ENCODE peak calls at places on chromosomes 11 and 22, in five cellular contexts. One of them, this sample, is unnamed.

GRCh38 chr11:46348566-46348981 is 1.3 kb downstream of the DGKZ start:
- DNase-seq in endodermal cell: no peak
- DNase-seq in transverse colon: peak; percentile 39
- DNase-seq in A549: no peak
- DNase-seq in endothelial cell of umbilical vein: no peak
- DNase-seq in this sample: no peak

GRCh38 chr11:63574856-63575602 is 11.8 kb upstream of the PLAAT2 start:
- DNase-seq in endodermal cell: no peak
- DNase-seq in transverse colon: no peak
- DNase-seq in A549: no peak
- DNase-seq in endothelial cell of umbilical vein: no peak
- DNase-seq in this sample: peak; percentile 75

GRCh38 chr11:44324222-44324621 is 14.3 kb upstream of the ALX4 start:
- DNase-seq in endodermal cell: no peak
- DNase-seq in transverse colon: no peak
- DNase-seq in A549: no peak
- DNase-seq in endothelial cell of umbilical vein: no peak
- DNase-seq in this sample: no peak

GRCh38 chr11:36385121-36385530 is 89.0 kb downstream of the PRR5L start:
- DNase-seq in endodermal cell: no peak
- DNase-seq in transverse colon: no peak
- DNase-seq in A549: no peak
- DNase-seq in endothelial cell of umbilical vein: no peak
- DNase-seq in this sample: no peak

GRCh38 chr22:39309881-39310714 is 9.3 kb downstream of the RPL3 start:
- DNase-seq in endodermal cell: no peak
- DNase-seq in transverse colon: no peak
- DNase-seq in A549: no peak
- DNase-seq in endothelial cell of umbilical vein: no peak
- DNase-seq in this sample: no peak

GRCh38 chr11:34356918-34357645 is 728 bp downstream of the ABTB2 start:
- DNase-seq in endodermal cell: peak; percentile 89
- DNase-seq in transverse colon: peak; percentile 48
- DNase-seq in A549: peak; percentile 60
- DNase-seq in endothelial cell of umbilical vein: peak; percentile 52
- DNase-seq in this sample: peak; percentile 85

GRCh38 chr22:17988800-17989513 is 35.4 kb downstream of the MICAL3 start:
- DNase-seq in endodermal cell: no peak
- DNase-seq in transverse colon: no peak
- DNase-seq in A549: no peak
- DNase-seq in endothelial cell of umbilical vein: no peak
- DNase-seq in this sample: no peak

GRCh38 chr22:24503137-24503850 is 8.2 kb downstream of the UPB1 start:
- DNase-seq in endodermal cell: peak; percentile 90
- DNase-seq in transverse colon: peak; percentile 61
- DNase-seq in A549: peak; percentile 36
- DNase-seq in endothelial cell of umbilical vein: peak; percentile 76
- DNase-seq in this sample: peak; percentile 74

GRCh38 chr11:61272731-61273130 is 22.4 kb downstream of the VWCE start:
- DNase-seq in endodermal cell: no peak
- DNase-seq in transverse colon: no peak
- DNase-seq in A549: no peak
- DNase-seq in endothelial cell of umbilical vein: no peak
- DNase-seq in this sample: no peak

GRCh38 chr11:32830413-32830738 is 649 bp downstream of the PRRG4 start:
- DNase-seq in endodermal cell: no peak
- DNase-seq in transverse colon: peak; percentile 71
- DNase-seq in A549: peak; percentile 58
- DNase-seq in endothelial cell of umbilical vein: no peak
- DNase-seq in this sample: no peak

GRCh38 chr11:21820176-21820575 is 372.7 kb upstream of the ANO5 start:
- DNase-seq in endodermal cell: no peak
- DNase-seq in transverse colon: no peak
- DNase-seq in A549: no peak
- DNase-seq in endothelial cell of umbilical vein: no peak
- DNase-seq in this sample: no peak

GRCh38 chr11:11148104-11148509 is 204.9 kb downstream of the CSNK2A3 start:
- DNase-seq in endodermal cell: peak; percentile 90
- DNase-seq in transverse colon: peak; percentile 46
- DNase-seq in A549: peak; percentile 29
- DNase-seq in endothelial cell of umbilical vein: no peak
- DNase-seq in this sample: peak; percentile 93

GRCh38 chr22:36153756-36154155 is 6.8 kb downstream of the APOL3 start:
- DNase-seq in endodermal cell: no peak
- DNase-seq in transverse colon: no peak
- DNase-seq in A549: no peak
- DNase-seq in endothelial cell of umbilical vein: no peak
- DNase-seq in this sample: no peak

GRCh38 chr11:29310016-29310415 is 706.8 kb downstream of the KCNA4 start:
- DNase-seq in endodermal cell: no peak
- DNase-seq in transverse colon: no peak
- DNase-seq in A549: no peak
- DNase-seq in endothelial cell of umbilical vein: peak; percentile 48
- DNase-seq in this sample: no peak

GRCh38 chr11:125359130-125359529 is 136.9 kb downstream of the FEZ1 start:
- DNase-seq in endodermal cell: no peak
- DNase-seq in transverse colon: no peak
- DNase-seq in A549: no peak
- DNase-seq in endothelial cell of umbilical vein: no peak
- DNase-seq in this sample: no peak

GRCh38 chr22:18070041-18070440 is 7.7 kb upstream of the PEX26 start:
- DNase-seq in endodermal cell: no peak
- DNase-seq in transverse colon: no peak
- DNase-seq in A549: no peak
- DNase-seq in endothelial cell of umbilical vein: no peak
- DNase-seq in this sample: no peak

GRCh38 chr11:36037031-36037430 is 93.2 kb downstream of the LDLRAD3 start:
- DNase-seq in endodermal cell: no peak
- DNase-seq in transverse colon: no peak
- DNase-seq in A549: no peak
- DNase-seq in endothelial cell of umbilical vein: peak; percentile 31
- DNase-seq in this sample: peak; percentile 70

GRCh38 chr11:77250881-77251640 is 50.4 kb downstream of the GDPD4 start:
- DNase-seq in endodermal cell: no peak
- DNase-seq in transverse colon: no peak
- DNase-seq in A549: no peak
- DNase-seq in endothelial cell of umbilical vein: peak; percentile 73
- DNase-seq in this sample: no peak

GRCh38 chr11:86067230-86068137 is 1.4 kb downstream of the PICALM start:
- DNase-seq in endodermal cell: no peak
- DNase-seq in transverse colon: no peak
- DNase-seq in A549: no peak
- DNase-seq in endothelial cell of umbilical vein: peak; percentile 56
- DNase-seq in this sample: no peak

GRCh38 chr22:25111579-25112517 is 87.8 kb upstream of the CRYBB3 start:
- DNase-seq in endodermal cell: peak; percentile 59
- DNase-seq in transverse colon: peak; percentile 71
- DNase-seq in A549: no peak
- DNase-seq in endothelial cell of umbilical vein: peak; percentile 27
- DNase-seq in this sample: peak; percentile 68

GRCh38 chr22:31927562-31927961 is 16.8 kb upstream of the YWHAH start:
- DNase-seq in endodermal cell: no peak
- DNase-seq in transverse colon: no peak
- DNase-seq in A549: no peak
- DNase-seq in endothelial cell of umbilical vein: no peak
- DNase-seq in this sample: no peak

GRCh38 chr22:27918351-27919221 is 470 bp downstream of the PITPNB start:
- DNase-seq in endodermal cell: peak; percentile 83
- DNase-seq in transverse colon: peak; percentile 55
- DNase-seq in A549: peak; percentile 41
- DNase-seq in endothelial cell of umbilical vein: peak; percentile 63
- DNase-seq in this sample: peak; percentile 70

GRCh38 chr22:41746563-41747400 is 47.5 kb downstream of the MEI1 start:
- DNase-seq in endodermal cell: peak; percentile 93
- DNase-seq in transverse colon: peak; percentile 77
- DNase-seq in A549: peak; percentile 78
- DNase-seq in endothelial cell of umbilical vein: peak; percentile 79
- DNase-seq in this sample: peak; percentile 79

GRCh38 chr11:14270690-14271542 is 88.1 kb downstream of the RRAS2 start:
- DNase-seq in endodermal cell: no peak
- DNase-seq in transverse colon: no peak
- DNase-seq in A549: no peak
- DNase-seq in endothelial cell of umbilical vein: no peak
- DNase-seq in this sample: no peak

GRCh38 chr22:31613286-31613903 is 48.6 kb downstream of the PISD start:
- DNase-seq in endodermal cell: no peak
- DNase-seq in transverse colon: no peak
- DNase-seq in A549: no peak
- DNase-seq in endothelial cell of umbilical vein: no peak
- DNase-seq in this sample: no peak

GRCh38 chr11:2885676-2886081 is at the start of gene CDKN1C:
- DNase-seq in endodermal cell: peak; percentile 95
- DNase-seq in transverse colon: peak; percentile 89
- DNase-seq in A549: peak; percentile 71
- DNase-seq in endothelial cell of umbilical vein: peak; percentile 88
- DNase-seq in this sample: peak; percentile 89

GRCh38 chr11:104665631-104666030 is 232.6 kb downstream of the CASP12 start:
- DNase-seq in endodermal cell: no peak
- DNase-seq in transverse colon: no peak
- DNase-seq in A549: no peak
- DNase-seq in endothelial cell of umbilical vein: no peak
- DNase-seq in this sample: no peak

GRCh38 chr11:19728436-19728835 is 15.8 kb downstream of the NAV2 start:
- DNase-seq in endodermal cell: no peak
- DNase-seq in transverse colon: no peak
- DNase-seq in A549: no peak
- DNase-seq in endothelial cell of umbilical vein: no peak
- DNase-seq in this sample: no peak

GRCh38 chr11:69463181-69463891 is 18.1 kb upstream of the LINC01488 start:
- DNase-seq in endodermal cell: no peak
- DNase-seq in transverse colon: no peak
- DNase-seq in A549: peak; percentile 17
- DNase-seq in endothelial cell of umbilical vein: no peak
- DNase-seq in this sample: peak; percentile 72
- H3K27ac ChIP-seq in endodermal cell: peak overlapping the region; percentile 58
- H3K27ac ChIP-seq in transverse colon: peak overlapping the region; percentile 68
- H3K27ac ChIP-seq in A549: peak overlapping the region; percentile 46
- H3K27ac ChIP-seq in endothelial cell of umbilical vein: no peak overlapping the region
- H3K27ac ChIP-seq in this sample: no peak overlapping the region

GRCh38 chr22:48348855-48349254 is 1478.8 kb downstream of the BRD1 start:
- DNase-seq in endodermal cell: no peak
- DNase-seq in transverse colon: no peak
- DNase-seq in A549: no peak
- DNase-seq in endothelial cell of umbilical vein: no peak
- DNase-seq in this sample: no peak
- H3K9me3 ChIP-seq in endodermal cell: no peaks in the 10 kb centered on the region
- H3K9me3 ChIP-seq in transverse colon: no peaks in the 10 kb centered on the region
- H3K9me3 ChIP-seq in A549: no peaks in the 10 kb centered on the region
- H3K9me3 ChIP-seq in endothelial cell of umbilical vein: peaks cover 2% of the 10 kb centered on the region
- H3K9me3 ChIP-seq in this sample: no peaks in the 10 kb centered on the region

GRCh38 chr11:79431535-79431934 is 9.3 kb downstream of the TENM4 start:
- DNase-seq in endodermal cell: no peak
- DNase-seq in transverse colon: no peak
- DNase-seq in A549: no peak
- DNase-seq in endothelial cell of umbilical vein: no peak
- DNase-seq in this sample: no peak
- H3K27ac ChIP-seq in endodermal cell: no peak overlapping the region
- H3K27ac ChIP-seq in transverse colon: no peak overlapping the region
- H3K27ac ChIP-seq in A549: no peak overlapping the region
- H3K27ac ChIP-seq in endothelial cell of umbilical vein: no peak overlapping the region
- H3K27ac ChIP-seq in this sample: no peak overlapping the region

GRCh38 chr22:48065852-48066251 is 1303.4 kb downstream of the TBC1D22A start:
- DNase-seq in endodermal cell: no peak
- DNase-seq in transverse colon: no peak
- DNase-seq in A549: no peak
- DNase-seq in endothelial cell of umbilical vein: no peak
- DNase-seq in this sample: no peak
- H3K9me3 ChIP-seq in endodermal cell: peaks cover 9% of the 10 kb centered on the region
- H3K9me3 ChIP-seq in transverse colon: no peaks in the 10 kb centered on the region
- H3K9me3 ChIP-seq in A549: no peaks in the 10 kb centered on the region
- H3K9me3 ChIP-seq in endothelial cell of umbilical vein: peaks cover 13% of the 10 kb centered on the region
- H3K9me3 ChIP-seq in this sample: no peaks in the 10 kb centered on the region

GRCh38 chr11:60164550-60165075 is 18.3 kb downstream of the MS4A6A start:
- DNase-seq in endodermal cell: no peak
- DNase-seq in transverse colon: no peak
- DNase-seq in A549: no peak
- DNase-seq in endothelial cell of umbilical vein: no peak
- DNase-seq in this sample: no peak
- H3K27ac ChIP-seq in endodermal cell: no peak overlapping the region
- H3K27ac ChIP-seq in transverse colon: no peak overlapping the region
- H3K27ac ChIP-seq in A549: no peak overlapping the region
- H3K27ac ChIP-seq in endothelial cell of umbilical vein: no peak overlapping the region
- H3K27ac ChIP-seq in this sample: no peak overlapping the region

GRCh38 chr22:48141301-48141700 is 1378.9 kb downstream of the TBC1D22A start:
- DNase-seq in endodermal cell: no peak
- DNase-seq in transverse colon: no peak
- DNase-seq in A549: no peak
- DNase-seq in endothelial cell of umbilical vein: no peak
- DNase-seq in this sample: no peak
- H3K9me3 ChIP-seq in endodermal cell: no peaks in the 10 kb centered on the region
- H3K9me3 ChIP-seq in transverse colon: peaks cover 2% of the 10 kb centered on the region
- H3K9me3 ChIP-seq in A549: no peaks in the 10 kb centered on the region
- H3K9me3 ChIP-seq in endothelial cell of umbilical vein: peaks cover 15% of the 10 kb centered on the region
- H3K9me3 ChIP-seq in this sample: no peaks in the 10 kb centered on the region

DNA sequence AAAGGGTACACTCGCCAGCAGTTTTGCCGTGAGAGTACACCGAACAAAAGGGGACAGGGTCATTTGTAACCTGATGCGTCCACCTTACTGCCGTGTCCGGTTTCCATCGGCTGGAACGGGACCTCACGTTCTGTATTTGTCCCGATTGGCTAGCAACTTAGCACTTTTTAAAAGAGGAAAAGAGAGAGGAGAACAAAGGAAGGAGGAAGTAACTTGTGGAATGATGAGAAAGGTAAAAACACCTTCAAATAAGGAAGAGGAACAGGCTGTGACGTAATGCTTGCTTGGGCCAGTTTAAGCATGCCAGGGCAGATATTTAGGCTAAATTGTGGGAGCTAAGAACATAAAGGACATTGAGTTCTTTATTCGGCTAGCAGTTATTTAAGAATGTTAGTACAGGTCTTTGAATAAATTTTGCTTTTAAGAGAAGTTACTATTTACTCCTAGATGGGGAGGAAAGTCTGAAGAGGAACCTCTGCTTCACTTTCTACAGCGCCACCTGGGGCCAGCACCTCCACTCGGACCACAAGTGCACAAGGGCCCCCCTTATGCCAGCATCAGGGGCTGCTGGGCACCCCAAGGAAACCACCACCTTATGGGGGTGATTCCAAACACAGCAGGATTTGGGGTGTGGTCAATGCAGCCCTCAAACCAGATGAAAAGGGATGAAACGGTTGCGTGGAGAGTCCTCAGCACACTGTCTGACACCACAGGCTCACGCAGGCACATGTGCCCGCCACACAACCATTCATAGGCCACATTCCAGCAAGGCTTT is 5.8 kb downstream of the ARSA start:
- DNase-seq in endodermal cell: peak; percentile 59
- DNase-seq in transverse colon: peak; percentile 65
- DNase-seq in A549: no peak
- DNase-seq in endothelial cell of umbilical vein: no peak
- DNase-seq in this sample: no peak
- H3K27ac ChIP-seq in endodermal cell: no peak overlapping the region
- H3K27ac ChIP-seq in transverse colon: peak overlapping the region; percentile 86
- H3K27ac ChIP-seq in A549: no peak overlapping the region
- H3K27ac ChIP-seq in endothelial cell of umbilical vein: no peak overlapping the region
- H3K27ac ChIP-seq in this sample: peak overlapping the region; percentile 48

This sample was measured in psoas muscle.